ENCODE peak calls at places on chromosomes 4 and X, in four cellular contexts. A is colonic mucosa, K is stomach, F is neural progenitor cell. Y is an unnamed sample. For H3K4me1, the result is how much of the 10 kb centered on the place peaks cover.

GRCh38 chrX:154013614-154014360 is 5.9 kb downstream of the IRAK1 start:
- DNase-seq in A (no peak), K (peak), F (peak), Y (no peak)

GRCh38 chr4:27368781-27369180 is 508.1 kb downstream of the STIM2 start:
- DNase-seq in A (no peak), K (no peak), F (no peak), Y (no peak)

GRCh38 chr4:119693127-119693526 is 64.5 kb upstream of the PDE5A start:
- DNase-seq in A (no peak), K (no peak), F (no peak), Y (no peak)

GRCh38 chr4:24226018-24226417 is 336.2 kb upstream of the PPARGC1A start:
- DNase-seq in A (no peak), K (no peak), F (no peak), Y (no peak)

GRCh38 chr4:106351016-106351415 is 17.6 kb downstream of the GIMD1 start:
- DNase-seq in A (no peak), K (no peak), F (no peak), Y (no peak)

GRCh38 chr4:128571747-128572146 is 237.8 kb upstream of the JADE1 start:
- DNase-seq in A (no peak), K (no peak), F (no peak), Y (peak)

GRCh38 chrX:132292753-132293152 is 73.5 kb upstream of the RAP2C start:
- DNase-seq in A (peak), K (no peak), F (peak), Y (peak)

GRCh38 chrX:10085223-10085622 is 71.6 kb upstream of the CLCN4 start:
- DNase-seq in A (no peak), K (no peak), F (no peak), Y (no peak)

GRCh38 chr4:145507636-145508035 is 26.0 kb downstream of the SMAD1 start:
- DNase-seq in A (no peak), K (no peak), F (no peak), Y (no peak)

GRCh38 chrX:105323951-105324350 is 103.5 kb upstream of the TEX13A start:
- DNase-seq in A (no peak), K (no peak), F (no peak), Y (peak)

GRCh38 chr4:67765928-67766327 is 11.7 kb upstream of the GNRHR start:
- DNase-seq in A (no peak), K (no peak), F (no peak), Y (no peak)

GRCh38 chr4:52998413-52998812 is 136.3 kb downstream of the RASL11B start:
- DNase-seq in A (no peak), K (no peak), F (no peak), Y (no peak)

GRCh38 chr4:105230287-105230686 is 83.6 kb downstream of the TET2 start:
- DNase-seq in A (no peak), K (no peak), F (no peak), Y (no peak)

GRCh38 chr4:2077537-2078460 is 18.7 kb downstream of the NAT8L start:
- DNase-seq in A (no peak), K (no peak), F (no peak), Y (no peak)

GRCh38 chr4:17494258-17494657 is 17.6 kb downstream of the QDPR start:
- DNase-seq in A (no peak), K (no peak), F (no peak), Y (peak)

GRCh38 chr4:72377491-72378194 is 191.4 kb downstream of the ADAMTS3 start:
- DNase-seq in A (no peak), K (no peak), F (no peak), Y (no peak)

GRCh38 chr4:76364763-76365162 is 56.2 kb downstream of the CCDC158 start:
- DNase-seq in A (no peak), K (no peak), F (no peak), Y (no peak)

GRCh38 chr4:32841217-32841616 is 2121.0 kb downstream of the PCDH7 start:
- DNase-seq in A (no peak), K (no peak), F (no peak), Y (no peak)

GRCh38 chr4:112704991-112705845 is 68.3 kb downstream of the LARP7 start:
- DNase-seq in A (no peak), K (peak), F (peak), Y (no peak)

GRCh38 chrX:101287402-101287801 is 3.7 kb downstream of the TAF7L start:
- DNase-seq in A (peak), K (no peak), F (peak), Y (no peak)

GRCh38 chr4:114076865-114077264 is 97.4 kb upstream of the ARSJ start:
- DNase-seq in A (no peak), K (no peak), F (no peak), Y (no peak)

GRCh38 chr4:4260185-4260751 is 12.2 kb upstream of the TMEM128 start:
- DNase-seq in A (no peak), K (no peak), F (no peak), Y (peak)

GRCh38 chr4:80202190-80202711 is 4.9 kb downstream of the PRDM8 start:
- DNase-seq in A (peak), K (peak), F (peak), Y (no peak)

GRCh38 chrX:153910446-153910845 is 6.0 kb downstream of the AVPR2 start:
- DNase-seq in A (no peak), K (no peak), F (no peak), Y (no peak)

DNA sequence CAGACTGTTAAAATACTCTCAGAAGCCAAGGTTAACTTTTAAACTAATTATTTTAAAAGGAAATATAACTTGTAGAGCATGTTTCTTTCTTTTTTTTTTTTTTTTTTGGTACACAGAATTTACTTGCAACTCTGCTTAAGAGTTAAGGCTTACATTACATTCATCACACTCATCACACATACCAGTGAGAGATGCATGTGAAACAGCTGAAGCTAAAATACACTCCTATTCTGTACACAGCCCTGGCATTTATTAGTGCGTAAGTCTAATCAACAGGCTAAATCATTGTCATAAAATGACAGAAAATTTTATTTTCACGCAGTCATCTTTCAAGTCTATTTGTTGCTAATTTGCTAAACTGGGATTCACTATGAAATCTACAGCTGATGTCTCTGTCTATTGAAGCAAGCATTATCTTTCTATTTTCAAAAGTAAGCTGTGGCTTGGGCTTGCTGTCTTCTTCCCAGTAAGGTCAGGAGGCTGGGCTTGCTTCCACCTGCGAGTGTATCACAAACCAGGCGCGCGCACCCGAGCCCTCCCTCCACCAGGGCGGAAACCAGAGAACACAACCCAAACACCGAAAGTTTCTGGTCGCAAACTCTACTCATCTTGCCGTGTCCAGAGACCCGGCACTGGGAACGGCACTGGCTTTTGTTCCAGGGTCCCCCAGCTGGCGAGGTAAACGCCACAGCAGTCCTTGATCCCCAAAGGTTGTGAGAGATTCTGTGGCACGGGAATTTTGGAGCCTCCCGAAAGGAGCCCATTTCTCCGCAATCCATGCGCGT is 3.9 kb downstream of the MAML3 start:
- DNase-seq in A (peak), K (peak), F (peak), Y (peak)
- H3K4me1 ChIP-seq in A (under half), K (under half), F (under half), Y (under half)

DNA sequence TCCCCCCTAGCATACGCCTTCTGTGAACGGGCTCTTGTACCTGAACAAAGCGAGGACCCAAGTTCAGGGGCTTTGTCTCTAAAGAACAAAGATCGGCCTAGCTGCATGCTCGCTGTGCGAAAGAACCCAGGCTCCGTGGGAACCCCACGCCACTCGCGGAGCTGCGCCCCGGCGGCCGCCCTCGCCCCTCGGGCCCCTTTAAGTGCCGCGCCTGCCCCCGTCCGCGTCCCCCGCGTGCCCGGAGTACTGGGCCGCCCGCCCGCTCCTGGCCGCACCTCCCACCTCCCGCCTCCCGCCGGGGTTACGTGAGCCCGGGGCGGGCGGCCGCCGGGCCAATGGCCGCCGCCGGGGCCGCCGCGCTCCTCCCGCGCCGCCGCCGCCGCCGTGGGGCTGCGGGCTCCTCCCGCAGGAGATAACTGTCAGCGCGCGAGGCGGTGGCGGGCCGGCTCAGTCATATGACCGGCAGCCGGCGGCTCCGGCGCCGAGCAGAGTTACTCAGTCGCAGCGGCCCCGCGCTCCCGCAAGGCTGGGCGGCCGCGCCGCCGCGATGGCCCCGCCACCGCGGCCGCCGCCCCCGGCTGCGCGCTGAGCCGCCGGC is at the start of gene FNIP2:
- DNase-seq in A (peak), K (peak), F (peak), Y (peak)
- H3K4me1 ChIP-seq in A (under half), K (half or more), F (under half), Y (under half)

GRCh38 chrX:40145670-40146470 is 48.1 kb upstream of the BCOR start:
- DNase-seq in A (no peak), K (no peak), F (peak), Y (no peak)
- H3K4me1 ChIP-seq in A (under half), K (half or more), F (half or more), Y (under half)

GRCh38 chrX:104084063-104084462 is 8.0 kb upstream of the TMSB15C start:
- DNase-seq in A (no peak), K (no peak), F (no peak), Y (no peak)
- H3K4me1 ChIP-seq in A (under half), K (under half), F (under half), Y (under half)

GRCh38 chr4:8438743-8439142 is 1.8 kb downstream of the ACOX3 start:
- DNase-seq in A (no peak), K (no peak), F (no peak), Y (no peak)

GRCh38 chr4:8441499-8442091 is 1.0 kb downstream of the TRMT44 start:
- DNase-seq in A (no peak), K (no peak), F (no peak), Y (no peak)

GRCh38 chr4:8439914-8440490 is 521 bp downstream of the ACOX3 start:
- DNase-seq in A (no peak), K (no peak), F (peak), Y (no peak)

GRCh38 chr4:8440491-8441311 is at the start of the genes ACOX3 and TRMT44:
- DNase-seq in A (peak), K (peak), F (peak), Y (peak)

DNA sequence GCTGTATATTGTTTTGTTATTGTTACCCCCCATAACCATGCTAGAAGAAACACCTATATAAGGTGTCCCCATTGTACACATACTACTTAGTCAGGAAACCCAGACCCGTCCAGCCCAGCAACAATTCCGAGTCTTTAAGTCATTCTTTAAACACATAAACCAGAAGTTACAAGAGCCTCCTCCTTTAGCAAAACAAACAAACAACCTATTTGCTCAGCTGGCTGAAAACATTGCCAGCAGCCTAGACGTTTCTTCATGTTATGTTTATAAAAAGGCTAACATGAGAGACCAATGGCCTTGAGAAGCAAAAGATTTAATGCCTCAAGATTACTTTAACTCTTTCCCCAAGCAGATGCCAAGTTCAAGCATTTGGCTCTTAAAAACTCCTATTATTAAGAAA is 1.4 kb downstream of the ACOX3 start:
- DNase-seq in A (no peak), K (no peak), F (no peak), Y (no peak)
- H3K4me1 ChIP-seq in A (under half), K (half or more), F (under half), Y (under half)

GRCh38 chr4:82452026-82452425 is 21.6 kb downstream of the ENOPH1 start:
- DNase-seq in A (no peak), K (no peak), F (no peak), Y (no peak)

GRCh38 chr4:82447886-82448285 is 17.5 kb downstream of the ENOPH1 start:
- DNase-seq in A (no peak), K (no peak), F (no peak), Y (no peak)

DNA sequence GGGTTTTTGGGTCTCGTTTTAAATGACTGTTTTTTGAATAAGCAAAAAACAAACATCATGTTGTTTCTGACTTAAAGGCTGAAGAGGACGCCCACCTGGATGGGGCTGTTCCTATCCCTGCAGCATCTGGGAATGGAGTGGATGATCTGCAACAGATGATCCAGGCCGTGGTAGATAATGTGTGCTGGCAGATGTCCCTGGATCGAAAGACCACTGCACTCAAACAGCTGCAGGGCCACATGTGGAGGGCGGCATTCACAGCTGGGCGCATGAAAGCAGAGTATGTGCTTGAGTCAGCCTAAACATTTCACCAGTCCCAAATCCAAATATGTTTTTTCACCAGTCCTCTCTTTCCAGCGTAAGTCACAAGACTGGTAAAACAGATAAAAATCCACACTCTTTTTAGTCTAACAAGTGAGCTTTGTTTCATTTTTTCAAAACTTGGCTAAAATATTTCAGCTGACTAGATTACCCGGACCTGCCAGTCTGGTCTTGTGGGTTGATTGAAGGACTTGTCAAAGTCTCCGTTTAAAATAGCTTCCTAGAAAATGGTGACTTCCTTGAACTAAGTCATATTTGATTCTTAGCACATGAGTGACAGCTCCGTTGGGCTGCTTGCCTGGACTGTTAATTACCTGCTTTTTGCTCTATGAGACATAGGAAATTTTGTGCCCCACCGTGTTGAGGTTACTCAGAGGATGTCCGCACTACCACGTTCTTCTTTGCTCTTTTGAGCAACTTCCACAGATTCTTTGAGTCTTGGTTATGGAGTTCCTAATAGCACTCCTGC is 20.8 kb downstream of the ENOPH1 start:
- DNase-seq in A (no peak), K (no peak), F (no peak), Y (no peak)
- H3K4me1 ChIP-seq in A (under half), K (under half), F (under half), Y (under half)

DNA sequence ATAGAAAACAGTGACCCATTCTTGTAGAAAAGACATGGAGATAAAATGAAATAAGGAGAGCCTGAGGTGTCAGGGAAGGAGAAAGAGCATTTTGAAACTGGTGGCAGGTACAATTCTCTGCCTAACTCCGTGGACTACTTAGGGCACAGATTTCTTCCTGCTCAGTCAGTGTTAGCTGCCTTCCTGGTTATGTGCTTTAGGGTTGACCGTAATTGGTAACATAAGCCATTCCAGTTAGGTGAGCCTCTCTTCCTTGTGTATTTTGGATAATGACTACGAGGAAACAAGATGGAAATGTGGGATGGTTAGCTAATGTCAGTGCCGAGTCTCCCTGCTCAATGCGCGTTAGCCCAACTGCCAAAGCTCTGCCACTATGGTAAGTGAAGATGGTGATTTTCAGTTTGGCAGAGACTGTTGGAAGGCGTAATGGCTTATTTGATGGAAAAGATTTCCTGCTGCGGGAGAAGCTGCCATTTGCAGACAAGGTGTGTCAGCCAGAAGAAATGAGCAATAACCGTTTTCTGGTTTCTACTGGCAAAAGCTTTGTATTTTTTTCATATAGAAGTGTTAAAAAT is 174.1 kb downstream of the CBR4 start:
- DNase-seq in A (no peak), K (no peak), F (no peak), Y (no peak)
- H3K4me1 ChIP-seq in A (under half), K (half or more), F (under half), Y (under half)

DNA sequence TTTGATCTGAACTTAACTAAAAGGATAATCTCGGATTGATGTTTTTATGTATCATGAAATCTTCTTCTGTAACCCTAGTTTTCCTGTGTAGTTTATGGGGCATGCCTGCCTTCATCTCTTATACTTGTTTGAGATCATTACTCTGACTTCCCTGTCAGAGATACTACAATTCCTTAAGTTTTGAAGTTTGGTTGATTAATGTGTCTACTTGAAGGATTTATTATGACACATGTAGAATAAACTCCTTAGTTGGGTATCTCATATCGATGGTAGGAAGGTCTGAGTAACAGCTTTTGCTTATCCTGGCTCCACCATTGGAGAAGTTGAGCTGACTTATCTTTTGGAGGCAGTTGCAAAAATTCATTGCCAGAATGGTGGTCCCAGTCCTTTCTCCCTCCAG is 46.7 kb downstream of the WWC2 start:
- DNase-seq in A (no peak), K (no peak), F (no peak), Y (no peak)
- H3K4me1 ChIP-seq in A (under half), K (under half), F (under half), Y (under half)

Y was measured in PC-9.